ENCODE peak calls at places on chromosomes 2 and 18, in seven cellular contexts. A is fibroblast of lung, N is uterus, W is psoas muscle, X is WTC11, I is cardiac fibroblast, V is AG04449. U is an unnamed sample.

GRCh38 chr2:85178980-85179411 is 45.8 kb downstream of the TCF7L1 start:
- DNase-seq in A (no peak), N (no peak), W (no peak), X (no peak), I (no peak), V (no peak), U (no peak)

GRCh38 chr18:73681912-73682311 is 465.7 kb downstream of the FBXO15 start:
- DNase-seq in A (no peak), N (no peak), W (no peak), X (no peak), I (no peak), V (no peak), U (no peak)

GRCh38 chr2:58769494-58770239 is 528.5 kb upstream of the FANCL start:
- DNase-seq in A (no peak), N (no peak), W (no peak), X (no peak), I (no peak), V (no peak), U (no peak)

GRCh38 chr2:112680666-112681101 is 34.9 kb downstream of the SLC20A1 start:
- DNase-seq in A (no peak), N (no peak), W (no peak), X (no peak), I (no peak), V (no peak), U (no peak)

GRCh38 chr2:239461551-239462515 is 61.0 kb upstream of the HDAC4 start:
- DNase-seq in A (no peak), N (no peak), W (no peak), X (no peak), I (no peak), V (no peak), U (no peak)

GRCh38 chr2:165675551-165675968 is 118.5 kb downstream of the GALNT3 start:
- DNase-seq in A (no peak), N (no peak), W (no peak), X (no peak), I (no peak), V (no peak), U (no peak)

GRCh38 chr2:181294979-181295378 is 162.2 kb upstream of the ITGA4 start:
- DNase-seq in A (no peak), N (no peak), W (no peak), X (no peak), I (no peak), V (no peak), U (no peak)

GRCh38 chr2:58700621-58701020 is 459.5 kb upstream of the FANCL start:
- DNase-seq in A (no peak), N (no peak), W (no peak), X (no peak), I (no peak), V (no peak), U (no peak)

GRCh38 chr18:13173573-13173972 is 45.0 kb upstream of the LDLRAD4 start:
- DNase-seq in A (no peak), N (no peak), W (no peak), X (no peak), I (no peak), V (no peak), U (no peak)

GRCh38 chr2:132439703-132440398 is 23.2 kb downstream of the GPR39 start:
- DNase-seq in A (no peak), N (no peak), W (no peak), X (no peak), I (no peak), V (no peak), U (no peak)

GRCh38 chr2:177598321-177598922 is 205.8 kb downstream of the AGPS start:
- DNase-seq in A (peak), N (peak), W (no peak), X (no peak), I (peak), V (no peak), U (no peak)

GRCh38 chr2:162242586-162243304 is 500 bp downstream of the FAP start:
- DNase-seq in A (peak), N (no peak), W (no peak), X (no peak), I (peak), V (peak), U (no peak)
- TF ChIP-seq CTCF in A (no peak), N (no peak), W (no peak), X (no peak), I (no peak), V (no peak), U (no peak)

GRCh38 chr2:2859732-2860131 is 517.9 kb downstream of the EIPR1 start:
- DNase-seq in A (no peak), N (no peak), W (no peak), X (no peak), I (no peak), V (no peak), U (no peak)
- TF ChIP-seq CTCF in A (no peak), N (no peak), W (no peak), X (no peak), I (no peak), V (no peak), U (no peak)

DNA sequence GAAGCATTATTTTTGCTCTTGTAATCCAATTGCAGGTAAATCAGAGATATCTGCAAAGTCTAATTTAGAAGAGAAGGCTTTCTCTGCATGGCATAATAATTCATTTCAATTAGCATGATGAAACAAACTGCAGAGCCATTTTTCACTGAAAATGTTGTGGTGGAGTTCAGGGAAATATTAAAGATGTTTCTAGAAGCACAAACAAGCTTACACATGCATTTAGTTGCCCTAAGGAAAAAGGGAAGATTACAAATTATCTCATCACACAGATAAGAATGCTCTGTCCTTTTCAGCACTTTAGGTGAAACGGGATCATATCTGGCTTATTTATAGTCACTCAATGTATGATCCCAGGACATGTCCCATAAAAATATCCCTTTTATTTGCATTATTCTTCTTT is 252.1 kb upstream of the TANK start:
- DNase-seq in A (no peak), N (no peak), W (no peak), X (no peak), I (no peak), V (no peak), U (no peak)
- TF ChIP-seq CTCF in A (no peak), N (no peak), W (no peak), X (no peak), I (no peak), V (no peak), U (no peak)

GRCh38 chr2:9679218-9679617 is 48.4 kb upstream of the YWHAQ start:
- DNase-seq in A (no peak), N (no peak), W (no peak), X (no peak), I (no peak), V (no peak), U (no peak)

GRCh38 chr2:9673914-9674481 is 43.2 kb upstream of the YWHAQ start:
- DNase-seq in A (no peak), N (no peak), W (no peak), X (no peak), I (no peak), V (no peak), U (no peak)

GRCh38 chr2:9674931-9675330 is 44.1 kb upstream of the YWHAQ start:
- DNase-seq in A (no peak), N (no peak), W (no peak), X (no peak), I (no peak), V (no peak), U (no peak)

GRCh38 chr2:9678554-9678953 is 47.8 kb upstream of the YWHAQ start:
- DNase-seq in A (no peak), N (no peak), W (no peak), X (no peak), I (no peak), V (no peak), U (no peak)

GRCh38 chr2:9675369-9676351 is 44.9 kb upstream of the YWHAQ start:
- DNase-seq in A (peak), N (no peak), W (no peak), X (no peak), I (peak), V (peak), U (no peak)
- TF ChIP-seq CTCF in A (no peak), N (no peak), W (no peak), X (no peak), I (no peak), V (no peak), U (no peak)

U was measured in endothelial cell.